ENCODE peak calls at places on chromosomes 4 and X, in ten cellular contexts. V is CD8-positive, alpha-beta T cell; K is stimulated activated CD4-positive, alpha-beta T cell treated with anti-CD3 and anti-CD28 coated beads, Interleukin-4, amount 100 ng/mL, for 48 hours; R is left lung; M is DMS153; U is RPMI8226; T is astrocyte of the spinal cord; Y is RPMI7951; P is Right ventricle myocardium superior; W is retinal pigment epithelial cell. F is an unnamed sample.

GRCh38 chr4:4327652-4328121 is 37.6 kb downstream of the ZBTB49 start:
- DNase-seq in V (no peak), K (no peak), R (no peak), M (no peak), U (no peak), T (no peak), Y (no peak), P (peak), W (no peak), F (no peak)

GRCh38 chrX:56764153-56764974 is 35.3 kb downstream of the NBDY start:
- DNase-seq in V (peak), K (no peak), R (peak), M (no peak), U (peak), T (peak), Y (peak), P (no peak), W (peak), F (peak)

GRCh38 chr4:94758141-94758699 is 465 bp downstream of the BMPR1B start:
- DNase-seq in V (no peak), K (no peak), R (no peak), M (no peak), U (no peak), T (peak), Y (no peak), P (peak), W (no peak), F (peak)

GRCh38 chr4:139465922-139466321 is 12.0 kb downstream of the RAB33B start:
- DNase-seq in V (no peak), K (no peak), R (no peak), M (no peak), U (no peak), T (no peak), Y (no peak), P (no peak), W (no peak), F (no peak)

GRCh38 chrX:72238183-72238582 is 644 bp downstream of the ERCC6L start:
- DNase-seq in V (no peak), K (no peak), R (no peak), M (no peak), U (no peak), T (no peak), Y (no peak), P (no peak), W (no peak), F (no peak)

GRCh38 chrX:112527903-112528302 is 151.8 kb downstream of the LHFPL1 start:
- DNase-seq in V (no peak), K (no peak), R (no peak), M (no peak), U (no peak), T (no peak), Y (no peak), P (no peak), W (no peak), F (no peak)

GRCh38 chr4:76199664-76200211 is 13.9 kb downstream of the SCARB2 start:
- DNase-seq in V (no peak), K (no peak), R (no peak), M (no peak), U (peak), T (peak), Y (peak), P (peak), W (no peak), F (peak)

GRCh38 chr4:61992351-61992750 is 792.2 kb downstream of the ADGRL3 start:
- DNase-seq in V (no peak), K (no peak), R (no peak), M (no peak), U (no peak), T (no peak), Y (no peak), P (no peak), W (no peak), F (no peak)

GRCh38 chr4:53764761-53765490 is 173.6 kb upstream of the LNX1 start:
- DNase-seq in V (no peak), K (no peak), R (no peak), M (no peak), U (no peak), T (no peak), Y (no peak), P (no peak), W (no peak), F (no peak)

GRCh38 chr4:117137143-117137542 is 51.8 kb upstream of the TRAM1L1 start:
- DNase-seq in V (no peak), K (no peak), R (no peak), M (no peak), U (no peak), T (peak), Y (peak), P (no peak), W (peak), F (no peak)